ENCODE peak calls at places on chromosomes 5 and 9, in four cellular contexts. One of them, this sample, is unnamed.
A peak's percentile ranks its signal among the peaks of the same experiment; 100 is the strongest.

GRCh38 chr5:29077451-29077850 is 2039.1 kb upstream of the CDH9 start:
- DNase-seq in HepG2: no peak
- DNase-seq in K562: no peak
- DNase-seq in HEK293T: no peak
- DNase-seq in this sample: no peak

GRCh38 chr9:113468716-113469448 is 5.4 kb downstream of the RGS3 start:
- DNase-seq in HEK293T: no peak
- DNase-seq in K562: no peak
- DNase-seq in HepG2: no peak
- DNase-seq in this sample: no peak

GRCh38 chr5:166909040-166909439 is 1382.4 kb upstream of the WWC1 start:
- DNase-seq in HepG2: no peak
- DNase-seq in HEK293T: no peak
- DNase-seq in K562: no peak
- DNase-seq in this sample: no peak

GRCh38 chr5:127216906-127217675 is 73.5 kb upstream of the MEGF10 start:
- DNase-seq in HepG2: no peak
- DNase-seq in K562: no peak
- DNase-seq in HEK293T: no peak
- DNase-seq in this sample: no peak

GRCh38 chr9:137293482-137294090 is 8.5 kb downstream of the NRARP start:
- DNase-seq in HepG2: no peak
- DNase-seq in HEK293T: no peak
- DNase-seq in K562: no peak
- DNase-seq in this sample: no peak

GRCh38 chr9:115069771-115070170 is 48.2 kb downstream of the TNC start:
- DNase-seq in HEK293T: no peak
- DNase-seq in HepG2: no peak
- DNase-seq in K562: no peak
- DNase-seq in this sample: no peak

GRCh38 chr9:115551396-115551795 is 433.4 kb upstream of the TNC start:
- DNase-seq in HEK293T: no peak
- DNase-seq in K562: no peak
- DNase-seq in HepG2: no peak
- DNase-seq in this sample: no peak

GRCh38 chr5:131630963-131631350 is 4.1 kb downstream of the RAPGEF6 start:
- DNase-seq in K562: no peak
- DNase-seq in HEK293T: no peak
- DNase-seq in HepG2: no peak
- DNase-seq in this sample: no peak

GRCh38 chr5:129459485-129460120 is 495 bp upstream of the ADAMTS19 start:
- DNase-seq in K562: no peak
- DNase-seq in HepG2: no peak
- DNase-seq in HEK293T: peak; percentile 47
- DNase-seq in this sample: no peak

GRCh38 chr5:160906077-160906476 is 54.1 kb upstream of the ATP10B start:
- DNase-seq in K562: no peak
- DNase-seq in HEK293T: no peak
- DNase-seq in HepG2: no peak
- DNase-seq in this sample: no peak

GRCh38 chr9:35954942-35955546 is 2.9 kb downstream of the OR2S2 start:
- DNase-seq in K562: peak; percentile 37
- DNase-seq in HEK293T: peak; percentile 74
- DNase-seq in HepG2: peak; percentile 56
- DNase-seq in this sample: no peak

GRCh38 chr9:37156781-37157356 is 36.5 kb downstream of the ZCCHC7 start:
- DNase-seq in HEK293T: no peak
- DNase-seq in K562: no peak
- DNase-seq in HepG2: no peak
- DNase-seq in this sample: no peak

GRCh38 chr5:62514510-62515119 is 64.0 kb upstream of the LRRC70 start:
- DNase-seq in HepG2: no peak
- DNase-seq in K562: no peak
- DNase-seq in HEK293T: no peak
- DNase-seq in this sample: no peak

GRCh38 chr5:119470851-119471451 is 18.7 kb downstream of the HSD17B4 start:
- DNase-seq in K562: no peak
- DNase-seq in HEK293T: no peak
- DNase-seq in HepG2: peak; percentile 8
- DNase-seq in this sample: no peak

GRCh38 chr5:1864896-1865440 is 17.8 kb downstream of the IRX4 start:
- DNase-seq in HepG2: no peak
- DNase-seq in HEK293T: no peak
- DNase-seq in K562: no peak
- DNase-seq in this sample: no peak

GRCh38 chr5:139687656-139688055 is 39.5 kb downstream of the CXXC5 start:
- DNase-seq in K562: no peak
- DNase-seq in HepG2: no peak
- DNase-seq in HEK293T: no peak
- DNase-seq in this sample: no peak

GRCh38 chr5:132265336-132266030 is 8.0 kb downstream of the PDLIM4 start:
- DNase-seq in HepG2: peak; percentile 23
- DNase-seq in K562: no peak
- DNase-seq in HEK293T: no peak
- DNase-seq in this sample: no peak

GRCh38 chr9:128275198-128276007 is at the start of gene GOLGA2:
- DNase-seq in HEK293T: peak; percentile 65
- DNase-seq in K562: peak; percentile 95
- DNase-seq in HepG2: peak; percentile 56
- DNase-seq in this sample: no peak

GRCh38 chr9:137986268-137987099 is 108.9 kb downstream of the CACNA1B start:
- DNase-seq in HepG2: no peak
- DNase-seq in K562: no peak
- DNase-seq in HEK293T: no peak
- DNase-seq in this sample: no peak

GRCh38 chr5:167916261-167916660 is 375.2 kb upstream of the WWC1 start:
- DNase-seq in HepG2: no peak
- DNase-seq in K562: no peak
- DNase-seq in HEK293T: no peak
- DNase-seq in this sample: no peak

GRCh38 chr5:75048457-75048953 is 3.9 kb downstream of the GCNT4 start:
- DNase-seq in HepG2: no peak
- DNase-seq in HEK293T: no peak
- DNase-seq in K562: no peak
- DNase-seq in this sample: peak; percentile 57

GRCh38 chr5:166083183-166083959 is 2208.1 kb upstream of the WWC1 start:
- DNase-seq in HepG2: no peak
- DNase-seq in K562: no peak
- DNase-seq in HEK293T: no peak
- DNase-seq in this sample: no peak

GRCh38 chr5:172149073-172149472 is 39.0 kb downstream of the STK10 start:
- DNase-seq in HepG2: no peak
- DNase-seq in K562: no peak
- DNase-seq in HEK293T: no peak
- DNase-seq in this sample: no peak

GRCh38 chr5:56148453-56148971 is 84.6 kb downstream of the ANKRD55 start:
- DNase-seq in HepG2: no peak
- DNase-seq in HEK293T: no peak
- DNase-seq in K562: no peak
- DNase-seq in this sample: peak; percentile 96

GRCh38 chr5:9033524-9033923 is 512.4 kb downstream of the SEMA5A start:
- DNase-seq in K562: no peak
- DNase-seq in HepG2: no peak
- DNase-seq in HEK293T: no peak
- DNase-seq in this sample: no peak

GRCh38 chr5:84014966-84015365 is 294.3 kb upstream of the HAPLN1 start:
- DNase-seq in HepG2: no peak
- DNase-seq in K562: no peak
- DNase-seq in HEK293T: no peak
- DNase-seq in this sample: no peak

GRCh38 chr5:128144491-128144890 is 60.9 kb downstream of the SLC12A2 start:
- DNase-seq in HepG2: peak; percentile 0
- DNase-seq in HEK293T: no peak
- DNase-seq in K562: no peak
- DNase-seq in this sample: no peak

GRCh38 chr5:87120518-87121314 is 147.0 kb upstream of the RASA1 start:
- DNase-seq in K562: no peak
- DNase-seq in HepG2: no peak
- DNase-seq in HEK293T: no peak
- DNase-seq in this sample: no peak

GRCh38 chr9:17669206-17669605 is 90.3 kb downstream of the SH3GL2 start:
- DNase-seq in HEK293T: no peak
- DNase-seq in HepG2: no peak
- DNase-seq in K562: no peak
- DNase-seq in this sample: no peak

GRCh38 chr9:104088416-104088815 is 5.7 kb upstream of the SMC2 start:
- DNase-seq in K562: no peak
- DNase-seq in HepG2: no peak
- DNase-seq in HEK293T: no peak
- DNase-seq in this sample: no peak

GRCh38 chr5:123351315-123351714 is 71.9 kb downstream of the CEP120 start:
- DNase-seq in HEK293T: no peak
- DNase-seq in HepG2: no peak
- DNase-seq in K562: no peak
- DNase-seq in this sample: no peak

DNA sequence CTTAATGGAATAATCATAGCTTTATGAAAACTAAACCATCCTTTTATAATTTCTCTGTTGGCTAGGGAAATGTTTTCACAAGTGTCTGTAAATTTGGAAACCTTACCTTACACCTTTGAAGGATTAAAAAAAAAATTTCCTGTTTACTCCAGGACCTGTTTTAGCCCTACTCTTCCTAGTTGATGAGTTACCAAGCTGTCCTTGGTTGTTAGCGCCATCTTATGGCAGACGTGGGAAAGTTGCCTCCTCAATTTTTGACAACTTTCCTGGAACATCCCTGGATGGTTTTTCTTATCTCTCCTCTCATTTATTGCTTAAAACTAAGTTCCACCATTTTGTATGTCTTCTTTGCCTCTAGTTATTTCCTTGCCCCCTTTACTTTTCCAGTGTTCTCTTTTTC is 25.7 kb downstream of the ZSWIM6 start:
- DNase-seq in HepG2: peak; percentile 6
- DNase-seq in K562: peak; percentile 11
- DNase-seq in HEK293T: no peak
- DNase-seq in this sample: no peak
- TF ChIP-seq FOXK2 in HepG2: no peak
- TF ChIP-seq FOXK2 in K562: no peak
- TF ChIP-seq FOXK2 in HEK293T: no peak
- TF ChIP-seq FOXK2 in this sample: no peak

GRCh38 chr5:15937708-15938107 is 241.9 kb downstream of the MARCHF11 start:
- DNase-seq in HEK293T: no peak
- DNase-seq in K562: no peak
- DNase-seq in HepG2: no peak
- DNase-seq in this sample: no peak

GRCh38 chr5:15933481-15934207 is 245.9 kb downstream of the MARCHF11 start:
- DNase-seq in HEK293T: no peak
- DNase-seq in HepG2: no peak
- DNase-seq in K562: no peak
- DNase-seq in this sample: no peak

GRCh38 chr5:15938186-15938585 is 241.4 kb downstream of the MARCHF11 start:
- DNase-seq in HepG2: no peak
- DNase-seq in K562: no peak
- DNase-seq in HEK293T: no peak
- DNase-seq in this sample: no peak

GRCh38 chr5:15938961-15939360 is 240.6 kb downstream of the MARCHF11 start:
- DNase-seq in HepG2: no peak
- DNase-seq in HEK293T: no peak
- DNase-seq in K562: no peak
- DNase-seq in this sample: no peak

DNA sequence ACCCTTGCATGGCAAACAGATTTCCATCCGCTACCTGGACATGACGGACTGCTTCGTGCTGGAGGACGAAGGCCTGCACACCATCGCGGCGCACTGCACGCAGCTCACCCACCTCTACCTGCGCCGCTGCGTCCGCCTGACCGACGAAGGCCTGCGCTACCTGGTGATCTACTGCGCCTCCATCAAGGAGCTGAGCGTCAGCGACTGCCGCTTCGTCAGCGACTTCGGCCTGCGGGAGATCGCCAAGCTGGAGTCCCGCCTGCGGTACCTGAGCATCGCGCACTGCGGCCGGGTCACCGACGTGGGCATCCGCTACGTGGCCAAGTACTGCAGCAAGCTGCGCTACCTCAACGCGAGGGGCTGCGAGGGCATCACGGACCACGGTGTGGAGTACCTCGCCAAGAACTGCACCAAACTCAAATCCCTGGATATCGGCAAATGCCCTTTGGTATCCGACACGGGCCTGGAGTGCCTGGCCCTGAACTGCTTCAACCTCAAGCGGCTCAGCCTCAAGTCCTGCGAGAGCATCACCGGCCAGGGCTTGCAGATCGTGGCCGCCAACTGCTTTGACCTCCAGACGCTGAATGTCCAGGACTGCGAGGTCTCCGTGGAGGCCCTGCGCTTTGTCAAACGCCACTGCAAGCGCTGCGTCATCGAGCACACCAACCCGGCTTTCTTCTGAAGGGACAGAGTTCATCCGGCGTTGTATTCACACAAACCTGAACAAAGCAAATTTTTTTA is 242.9 kb downstream of the MARCHF11 start:
- DNase-seq in HEK293T: no peak
- DNase-seq in HepG2: no peak
- DNase-seq in K562: no peak
- DNase-seq in this sample: no peak
- TF ChIP-seq FOXK2 in HEK293T: no peak
- TF ChIP-seq FOXK2 in HepG2: no peak
- TF ChIP-seq FOXK2 in K562: no peak
- TF ChIP-seq FOXK2 in this sample: no peak

GRCh38 chr9:3992924-3993323 is 306.9 kb downstream of the GLIS3 start:
- DNase-seq in K562: no peak
- DNase-seq in HEK293T: no peak
- DNase-seq in HepG2: no peak
- DNase-seq in this sample: no peak
- TF ChIP-seq FOXK2 in K562: no peak
- TF ChIP-seq FOXK2 in HEK293T: no peak
- TF ChIP-seq FOXK2 in HepG2: no peak
- TF ChIP-seq FOXK2 in this sample: no peak

DNA sequence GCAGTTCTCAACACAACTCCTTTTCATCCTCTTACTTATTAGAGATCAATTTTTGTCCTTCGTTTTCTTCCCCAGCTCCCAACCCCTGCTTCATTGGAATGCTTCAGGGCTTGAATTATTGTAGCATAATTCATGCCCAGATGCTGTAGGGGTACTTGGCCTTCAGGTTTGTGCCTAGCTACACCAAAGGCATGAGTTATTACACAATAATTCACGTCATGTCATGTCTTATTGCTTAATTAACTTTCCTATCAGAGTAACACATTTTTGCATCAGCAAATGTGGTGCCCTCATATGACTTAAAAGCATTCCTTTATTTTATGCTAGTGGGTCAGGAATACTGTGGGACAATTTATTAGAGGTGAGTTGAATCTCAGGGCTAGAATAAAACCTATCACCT is 507.2 kb downstream of the NFIB start:
- DNase-seq in K562: no peak
- DNase-seq in HEK293T: no peak
- DNase-seq in HepG2: no peak
- DNase-seq in this sample: no peak
- TF ChIP-seq FOXK2 in K562: no peak
- TF ChIP-seq FOXK2 in HEK293T: no peak
- TF ChIP-seq FOXK2 in HepG2: no peak
- TF ChIP-seq FOXK2 in this sample: no peak

GRCh38 chr5:145660897-145661650 is 174.1 kb downstream of the PRELID2 start:
- DNase-seq in HEK293T: no peak
- DNase-seq in HepG2: no peak
- DNase-seq in K562: no peak
- DNase-seq in this sample: no peak
- TF ChIP-seq FOXK2 in HEK293T: no peak
- TF ChIP-seq FOXK2 in HepG2: no peak
- TF ChIP-seq FOXK2 in K562: no peak
- TF ChIP-seq FOXK2 in this sample: no peak